ENCODE peak calls at places on chromosome 18, in seven cellular contexts. One of them, this sample, is unnamed.

GRCh38 chr18:24138884-24139616 is at the start of gene CABYR:
- DNase-seq in AG09319: peak; percentile 81
- DNase-seq in nephron progenitor cell: peak; percentile 85
- DNase-seq in right lobe of liver: peak; percentile 67
- DNase-seq in dorsolateral prefrontal cortex: peak; percentile 85
- DNase-seq in osteocyte: peak; percentile 93
- DNase-seq in mesothelial cell of epicardium: peak; percentile 74
- DNase-seq in this sample: peak; percentile 59

GRCh38 chr18:49041677-49042570 is 91.2 kb upstream of the SMAD7 start:
- DNase-seq in AG09319: peak; percentile 24
- DNase-seq in nephron progenitor cell: no peak
- DNase-seq in right lobe of liver: peak; percentile 65
- DNase-seq in dorsolateral prefrontal cortex: no peak
- DNase-seq in osteocyte: peak; percentile 80
- DNase-seq in mesothelial cell of epicardium: no peak
- DNase-seq in this sample: no peak

GRCh38 chr18:55246278-55246677 is 287.0 kb upstream of the CCDC68 start:
- DNase-seq in AG09319: no peak
- DNase-seq in nephron progenitor cell: no peak
- DNase-seq in right lobe of liver: no peak
- DNase-seq in dorsolateral prefrontal cortex: no peak
- DNase-seq in osteocyte: no peak
- DNase-seq in mesothelial cell of epicardium: no peak
- DNase-seq in this sample: no peak

GRCh38 chr18:7191736-7192135 is 39.2 kb upstream of the LRRC30 start:
- DNase-seq in AG09319: no peak
- DNase-seq in nephron progenitor cell: no peak
- DNase-seq in right lobe of liver: no peak
- DNase-seq in dorsolateral prefrontal cortex: no peak
- DNase-seq in osteocyte: no peak
- DNase-seq in mesothelial cell of epicardium: no peak
- DNase-seq in this sample: no peak

GRCh38 chr18:37586641-37587225 is 21.1 kb upstream of the CELF4 start:
- DNase-seq in AG09319: no peak
- DNase-seq in nephron progenitor cell: no peak
- DNase-seq in right lobe of liver: no peak
- DNase-seq in dorsolateral prefrontal cortex: no peak
- DNase-seq in osteocyte: no peak
- DNase-seq in mesothelial cell of epicardium: no peak
- DNase-seq in this sample: no peak

GRCh38 chr18:46152436-46152807 is 48.2 kb downstream of the HAUS1 start:
- DNase-seq in AG09319: peak; percentile 42
- DNase-seq in nephron progenitor cell: peak; percentile 21
- DNase-seq in right lobe of liver: no peak
- DNase-seq in dorsolateral prefrontal cortex: no peak
- DNase-seq in osteocyte: no peak
- DNase-seq in mesothelial cell of epicardium: no peak
- DNase-seq in this sample: no peak

GRCh38 chr18:32259553-32259952 is 69.7 kb downstream of the MEP1B start:
- DNase-seq in AG09319: no peak
- DNase-seq in nephron progenitor cell: no peak
- DNase-seq in right lobe of liver: no peak
- DNase-seq in dorsolateral prefrontal cortex: no peak
- DNase-seq in osteocyte: no peak
- DNase-seq in mesothelial cell of epicardium: no peak
- DNase-seq in this sample: no peak

GRCh38 chr18:3048121-3048520 is 35.2 kb upstream of the LPIN2 start:
- DNase-seq in AG09319: no peak
- DNase-seq in nephron progenitor cell: no peak
- DNase-seq in right lobe of liver: peak; percentile 40
- DNase-seq in dorsolateral prefrontal cortex: no peak
- DNase-seq in osteocyte: no peak
- DNase-seq in mesothelial cell of epicardium: no peak
- DNase-seq in this sample: no peak

GRCh38 chr18:10299686-10300085 is 154.7 kb upstream of the APCDD1 start:
- DNase-seq in AG09319: peak; percentile 34
- DNase-seq in nephron progenitor cell: no peak
- DNase-seq in right lobe of liver: no peak
- DNase-seq in dorsolateral prefrontal cortex: no peak
- DNase-seq in osteocyte: peak; percentile 93
- DNase-seq in mesothelial cell of epicardium: no peak
- DNase-seq in this sample: no peak

GRCh38 chr18:75208055-75208835 is 694 bp downstream of the PTGR3 start:
- DNase-seq in AG09319: no peak
- DNase-seq in nephron progenitor cell: peak; percentile 57
- DNase-seq in right lobe of liver: peak; percentile 67
- DNase-seq in dorsolateral prefrontal cortex: peak; percentile 50
- DNase-seq in osteocyte: no peak
- DNase-seq in mesothelial cell of epicardium: no peak
- DNase-seq in this sample: peak; percentile 33

GRCh38 chr18:2883137-2883671 is 36.4 kb downstream of the EMILIN2 start:
- DNase-seq in AG09319: no peak
- DNase-seq in nephron progenitor cell: no peak
- DNase-seq in right lobe of liver: no peak
- DNase-seq in dorsolateral prefrontal cortex: no peak
- DNase-seq in osteocyte: peak; percentile 77
- DNase-seq in mesothelial cell of epicardium: no peak
- DNase-seq in this sample: peak; percentile 23

GRCh38 chr18:11666831-11667230 is 22.2 kb upstream of the GNAL start:
- DNase-seq in AG09319: no peak
- DNase-seq in nephron progenitor cell: no peak
- DNase-seq in right lobe of liver: no peak
- DNase-seq in dorsolateral prefrontal cortex: no peak
- DNase-seq in osteocyte: peak; percentile 73
- DNase-seq in mesothelial cell of epicardium: no peak
- DNase-seq in this sample: no peak

GRCh38 chr18:69217271-69217670 is 183.4 kb upstream of the DOK6 start:
- DNase-seq in AG09319: no peak
- DNase-seq in nephron progenitor cell: no peak
- DNase-seq in right lobe of liver: no peak
- DNase-seq in dorsolateral prefrontal cortex: no peak
- DNase-seq in osteocyte: no peak
- DNase-seq in mesothelial cell of epicardium: no peak
- DNase-seq in this sample: no peak

GRCh38 chr18:10027461-10027860 is 113.6 kb downstream of the VAPA start:
- DNase-seq in AG09319: no peak
- DNase-seq in nephron progenitor cell: no peak
- DNase-seq in right lobe of liver: no peak
- DNase-seq in dorsolateral prefrontal cortex: no peak
- DNase-seq in osteocyte: no peak
- DNase-seq in mesothelial cell of epicardium: no peak
- DNase-seq in this sample: no peak

GRCh38 chr18:3069671-3070433 is 56.9 kb upstream of the LPIN2 start:
- DNase-seq in AG09319: no peak
- DNase-seq in nephron progenitor cell: no peak
- DNase-seq in right lobe of liver: peak; percentile 16
- DNase-seq in dorsolateral prefrontal cortex: no peak
- DNase-seq in osteocyte: peak; percentile 34
- DNase-seq in mesothelial cell of epicardium: no peak
- DNase-seq in this sample: no peak

GRCh38 chr18:32378705-32379104 is 92.0 kb downstream of the GAREM1 start:
- DNase-seq in AG09319: no peak
- DNase-seq in nephron progenitor cell: no peak
- DNase-seq in right lobe of liver: peak; percentile 76
- DNase-seq in dorsolateral prefrontal cortex: no peak
- DNase-seq in osteocyte: no peak
- DNase-seq in mesothelial cell of epicardium: no peak
- DNase-seq in this sample: no peak

GRCh38 chr18:35816003-35816402 is 156.5 kb upstream of the RMP24 start:
- DNase-seq in AG09319: no peak
- DNase-seq in nephron progenitor cell: no peak
- DNase-seq in right lobe of liver: no peak
- DNase-seq in dorsolateral prefrontal cortex: no peak
- DNase-seq in osteocyte: no peak
- DNase-seq in mesothelial cell of epicardium: no peak
- DNase-seq in this sample: no peak
- TF ChIP-seq CTCF in AG09319: no peak
- TF ChIP-seq CTCF in nephron progenitor cell: no peak
- TF ChIP-seq CTCF in right lobe of liver: no peak
- TF ChIP-seq CTCF in dorsolateral prefrontal cortex: no peak
- TF ChIP-seq CTCF in osteocyte: no peak
- TF ChIP-seq CTCF in mesothelial cell of epicardium: no peak
- TF ChIP-seq CTCF in this sample: no peak

GRCh38 chr18:77061291-77061945 is 71.2 kb downstream of the MBP start:
- DNase-seq in AG09319: no peak
- DNase-seq in nephron progenitor cell: no peak
- DNase-seq in right lobe of liver: no peak
- DNase-seq in dorsolateral prefrontal cortex: no peak
- DNase-seq in osteocyte: no peak
- DNase-seq in mesothelial cell of epicardium: no peak
- DNase-seq in this sample: no peak

GRCh38 chr18:77059294-77059916 is 73.2 kb downstream of the MBP start:
- DNase-seq in AG09319: no peak
- DNase-seq in nephron progenitor cell: peak; percentile 34
- DNase-seq in right lobe of liver: no peak
- DNase-seq in dorsolateral prefrontal cortex: no peak
- DNase-seq in osteocyte: no peak
- DNase-seq in mesothelial cell of epicardium: no peak
- DNase-seq in this sample: no peak

GRCh38 chr18:77062518-77063003 is 70.0 kb downstream of the MBP start:
- DNase-seq in AG09319: no peak
- DNase-seq in nephron progenitor cell: no peak
- DNase-seq in right lobe of liver: no peak
- DNase-seq in dorsolateral prefrontal cortex: no peak
- DNase-seq in osteocyte: no peak
- DNase-seq in mesothelial cell of epicardium: no peak
- DNase-seq in this sample: no peak

GRCh38 chr18:77063256-77063655 is 69.3 kb downstream of the MBP start:
- DNase-seq in AG09319: no peak
- DNase-seq in nephron progenitor cell: no peak
- DNase-seq in right lobe of liver: no peak
- DNase-seq in dorsolateral prefrontal cortex: no peak
- DNase-seq in osteocyte: no peak
- DNase-seq in mesothelial cell of epicardium: no peak
- DNase-seq in this sample: peak; percentile 63

DNA sequence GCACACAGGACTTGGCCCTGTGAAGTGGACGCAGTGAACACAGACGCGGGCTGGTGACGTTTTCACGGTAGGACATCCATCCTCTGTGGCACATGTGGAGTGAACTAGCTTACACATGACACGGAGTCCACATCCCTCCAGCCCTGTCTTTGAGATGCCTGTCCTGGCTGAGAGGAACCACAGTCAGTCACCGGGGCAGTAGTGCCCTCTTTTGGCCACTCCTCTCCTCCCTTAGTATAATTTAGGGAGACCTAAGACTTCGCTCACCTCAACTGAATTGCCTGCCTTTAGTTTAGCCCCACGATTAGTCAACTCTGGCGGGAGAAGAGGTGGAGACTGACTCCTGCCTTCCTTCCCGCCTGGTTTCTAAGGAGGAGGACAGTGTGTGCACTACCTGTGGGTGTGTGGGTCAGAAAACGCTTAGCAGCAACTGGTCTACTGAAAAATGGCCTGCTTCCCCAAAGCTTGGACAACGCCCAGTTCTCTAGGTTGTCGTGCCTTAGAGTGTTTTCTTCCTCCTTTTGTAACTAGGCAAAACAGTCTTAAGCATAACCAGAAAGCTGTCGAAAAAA is 70.6 kb downstream of the MBP start:
- DNase-seq in AG09319: no peak
- DNase-seq in nephron progenitor cell: no peak
- DNase-seq in right lobe of liver: no peak
- DNase-seq in dorsolateral prefrontal cortex: peak; percentile 73
- DNase-seq in osteocyte: no peak
- DNase-seq in mesothelial cell of epicardium: no peak
- DNase-seq in this sample: peak; percentile 47
- TF ChIP-seq CTCF in AG09319: no peak
- TF ChIP-seq CTCF in nephron progenitor cell: peak; percentile 6
- TF ChIP-seq CTCF in right lobe of liver: peak; percentile 11
- TF ChIP-seq CTCF in dorsolateral prefrontal cortex: peak; percentile 63
- TF ChIP-seq CTCF in osteocyte: peak; percentile 44
- TF ChIP-seq CTCF in mesothelial cell of epicardium: no peak
- TF ChIP-seq CTCF in this sample: no peak

DNA sequence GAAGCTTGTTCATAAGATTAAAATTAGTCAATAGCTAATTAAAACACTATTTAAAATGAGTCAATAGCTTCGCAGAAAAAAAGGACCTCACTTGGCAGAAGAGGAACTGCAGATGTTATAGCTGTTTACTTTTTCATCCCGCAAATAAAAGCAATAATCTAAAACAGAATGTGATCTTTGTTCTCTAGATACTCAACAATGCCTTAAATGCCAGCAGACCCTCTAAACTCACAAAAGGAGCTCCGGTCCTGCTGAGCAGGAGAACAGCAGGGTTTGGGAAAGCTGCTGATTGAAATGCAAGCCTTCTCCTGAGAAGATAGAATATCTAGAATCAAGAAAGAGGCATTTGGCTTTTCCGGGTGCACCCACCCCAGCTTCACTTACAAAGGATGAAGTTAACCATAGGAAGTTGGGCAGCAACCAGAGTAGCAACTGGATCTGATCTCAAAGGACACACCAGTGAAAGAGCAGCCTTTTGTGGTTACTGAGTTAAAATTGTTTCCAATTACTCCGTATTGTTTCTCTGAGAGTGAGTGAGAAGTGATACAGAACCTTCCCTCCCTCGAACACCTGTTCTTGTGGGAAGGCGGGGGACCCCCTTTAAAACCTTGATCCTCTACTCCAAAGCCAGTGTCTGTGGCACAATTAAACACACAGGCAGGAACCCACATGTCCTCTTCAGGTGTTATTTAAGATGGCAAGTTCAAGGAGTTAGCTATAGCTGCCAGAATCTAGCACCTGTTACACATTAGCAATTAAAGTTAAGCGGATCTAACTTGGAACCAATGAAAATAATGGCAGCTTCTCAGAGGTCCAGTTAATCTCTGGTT is 6.8 kb downstream of the CCBE1 start:
- DNase-seq in AG09319: no peak
- DNase-seq in nephron progenitor cell: no peak
- DNase-seq in right lobe of liver: no peak
- DNase-seq in dorsolateral prefrontal cortex: no peak
- DNase-seq in osteocyte: no peak
- DNase-seq in mesothelial cell of epicardium: no peak
- DNase-seq in this sample: no peak
- TF ChIP-seq CTCF in AG09319: no peak
- TF ChIP-seq CTCF in nephron progenitor cell: no peak
- TF ChIP-seq CTCF in right lobe of liver: no peak
- TF ChIP-seq CTCF in dorsolateral prefrontal cortex: no peak
- TF ChIP-seq CTCF in osteocyte: no peak
- TF ChIP-seq CTCF in mesothelial cell of epicardium: no peak
- TF ChIP-seq CTCF in this sample: no peak

DNA sequence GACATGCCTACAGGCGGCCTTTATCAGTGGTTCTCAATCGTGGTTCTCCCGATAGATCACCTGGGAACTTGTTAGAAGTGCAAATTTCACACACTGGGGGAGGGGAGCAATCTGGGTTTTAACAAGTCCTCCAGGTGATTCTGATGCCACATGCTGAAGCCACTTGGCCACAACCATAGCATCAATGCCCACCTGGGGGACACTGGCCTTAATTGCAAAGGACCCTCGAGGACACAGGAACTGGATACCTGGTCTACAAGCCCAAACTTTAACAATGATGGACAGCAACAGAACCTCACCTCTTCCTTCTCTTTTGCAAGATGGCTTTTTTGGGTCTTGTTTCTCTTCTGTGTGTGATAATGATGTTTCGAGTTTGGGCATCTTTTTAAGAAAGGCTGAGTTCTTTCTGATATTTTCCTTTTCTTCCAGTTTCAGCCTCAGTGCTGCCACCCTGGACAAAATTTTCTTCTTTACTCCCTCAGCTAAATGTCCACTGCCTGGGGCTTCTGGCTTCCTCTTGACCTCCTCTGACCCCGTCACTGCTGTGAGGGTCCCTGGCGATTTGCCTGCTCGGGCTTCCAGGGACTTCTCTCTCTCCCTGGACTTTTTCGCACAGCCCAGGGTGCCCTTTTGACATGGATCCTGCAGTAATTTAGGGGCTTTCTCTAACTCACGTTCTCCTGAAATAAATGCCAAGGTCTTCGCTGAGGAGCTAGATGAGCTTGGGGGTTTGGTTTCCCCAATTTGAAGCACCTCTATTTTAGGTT is 94.2 kb downstream of the ALPK2 start:
- DNase-seq in AG09319: no peak
- DNase-seq in nephron progenitor cell: no peak
- DNase-seq in right lobe of liver: no peak
- DNase-seq in dorsolateral prefrontal cortex: no peak
- DNase-seq in osteocyte: no peak
- DNase-seq in mesothelial cell of epicardium: no peak
- DNase-seq in this sample: no peak
- TF ChIP-seq CTCF in AG09319: no peak
- TF ChIP-seq CTCF in nephron progenitor cell: no peak
- TF ChIP-seq CTCF in right lobe of liver: no peak
- TF ChIP-seq CTCF in dorsolateral prefrontal cortex: no peak
- TF ChIP-seq CTCF in osteocyte: no peak
- TF ChIP-seq CTCF in mesothelial cell of epicardium: no peak
- TF ChIP-seq CTCF in this sample: no peak

This sample was measured in natural killer cell.